ENCODE peak calls at places on chromosomes 7 and 10, in ten cellular contexts. O is heart left ventricle, B is stomach, L is vagina, R is tibial nerve, E is ovary, G is IMR-90, X is GM12878, Q is body of pancreas, C is esophagus squamous epithelium. U is an unnamed sample.

GRCh38 chr10:91700788-91701444 is 68.0 kb upstream of the PPP1R3C start:
- DNase-seq in G (peak; percentile 81), X (no peak), O (no peak), Q (no peak), B (no peak), E (no peak), R (no peak), L (no peak), C (no peak), U (no peak)

GRCh38 chr7:149261321-149261828 is 621 bp upstream of the ZNF783 start:
- DNase-seq in X (no peak), B (no peak), O (no peak), E (no peak), L (no peak), G (peak; percentile 52), Q (no peak), R (peak; percentile 13), C (no peak), U (no peak)

GRCh38 chr7:36303202-36304098 is 86.2 kb upstream of the ANLN start:
- DNase-seq in Q (peak; percentile 96), B (peak; percentile 78), R (peak; percentile 79), O (peak; percentile 88), C (no peak), L (no peak), E (peak; percentile 61), G (peak; percentile 95), X (no peak), U (peak; percentile 92)

GRCh38 chr7:156104501-156105336 is 292.5 kb upstream of the SHH start:
- DNase-seq in B (no peak), E (no peak), R (no peak), O (no peak), Q (no peak), L (no peak), X (no peak), G (no peak), C (no peak), U (no peak)

GRCh38 chr7:139811106-139811505 is 18.0 kb upstream of the TBXAS1 start:
- DNase-seq in C (no peak), O (no peak), R (no peak), L (no peak), X (no peak), B (no peak), E (no peak), G (peak; percentile 69), Q (no peak), U (no peak)

GRCh38 chr10:132709471-132709951 is 76.4 kb downstream of the NKX6-2 start:
- DNase-seq in C (no peak), O (peak; percentile 3), X (no peak), B (no peak), E (no peak), Q (peak; percentile 7), L (no peak), R (no peak), G (no peak), U (peak; percentile 49)

GRCh38 chr10:97412891-97413304 is 11.8 kb upstream of the RRP12 start:
- DNase-seq in X (no peak), L (peak; percentile 86), E (no peak), G (no peak), O (no peak), R (no peak), C (no peak), Q (no peak), B (no peak), U (no peak)

GRCh38 chr7:130758429-130759056 is 24.5 kb upstream of the KLF14 start:
- DNase-seq in G (peak; percentile 69), O (no peak), B (no peak), L (no peak), C (no peak), E (no peak), X (no peak), R (no peak), Q (no peak), U (no peak)

GRCh38 chr10:24952701-24953349 is 419 bp upstream of the PRTFDC1 start:
- DNase-seq in O (peak; percentile 52), Q (peak; percentile 40), G (peak; percentile 56), B (peak; percentile 45), E (peak; percentile 64), X (no peak), R (peak; percentile 35), C (no peak), L (no peak), U (peak; percentile 52)

GRCh38 chr7:158586499-158587191 is 978 bp downstream of the PTPRN2 start:
- DNase-seq in L (no peak), E (peak; percentile 21), R (no peak), C (no peak), G (no peak), O (no peak), Q (peak; percentile 22), B (peak; percentile 42), X (no peak), U (no peak)

GRCh38 chr7:151686826-151687225 is 167.1 kb upstream of the RHEB start:
- DNase-seq in O (no peak), X (no peak), E (no peak), Q (no peak), G (no peak), L (no peak), B (no peak), C (no peak), R (no peak), U (no peak)

GRCh38 chr10:8776926-8777625 is 722.6 kb downstream of the GATA3 start:
- DNase-seq in C (no peak), R (no peak), L (no peak), X (no peak), B (no peak), Q (no peak), O (no peak), G (no peak), E (no peak), U (no peak)

DNA sequence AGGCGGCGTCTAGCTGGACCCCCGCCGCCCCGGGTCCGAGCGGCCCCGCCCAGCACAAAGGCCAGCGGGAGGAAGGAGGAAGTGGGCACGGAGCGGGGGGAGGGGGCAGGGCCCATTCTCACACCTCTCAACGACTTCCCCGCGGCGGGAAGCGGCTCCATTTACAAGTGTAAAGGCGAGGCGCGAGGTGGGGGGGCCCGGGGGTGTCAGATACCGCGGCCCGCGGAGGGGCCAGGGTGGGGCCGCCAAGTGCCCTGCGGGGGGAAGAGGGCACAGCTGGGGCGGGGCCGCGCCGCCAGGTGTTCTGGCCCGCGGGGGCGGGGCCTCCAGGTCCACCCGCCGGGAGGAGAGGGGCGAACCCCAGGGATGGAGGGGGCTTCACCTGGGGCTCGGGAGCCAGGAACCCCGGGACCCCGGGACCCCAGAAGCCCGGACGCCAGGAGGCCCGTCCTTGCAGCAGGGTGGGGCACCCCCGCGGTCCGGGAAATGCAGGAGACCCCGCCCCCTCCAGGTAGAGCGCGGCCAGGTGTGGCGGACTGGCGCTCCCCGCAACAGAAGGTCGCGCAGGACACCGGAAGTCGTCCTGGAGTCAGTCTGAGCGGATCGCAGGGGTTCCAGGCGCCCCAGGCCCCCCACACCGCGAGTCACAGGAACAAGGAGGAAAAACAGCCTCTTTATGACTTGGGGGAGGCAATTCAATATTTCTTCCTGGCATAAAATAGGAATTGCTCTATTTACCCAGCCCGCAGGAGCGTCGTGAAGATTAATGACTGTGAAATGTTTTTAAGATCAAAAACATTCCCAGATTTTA is 8.3 kb downstream of the CTBP2 start:
- DNase-seq in Q (peak; percentile 66), O (no peak), L (no peak), B (peak; percentile 70), G (no peak), E (peak; percentile 47), R (no peak), X (no peak), C (no peak), U (no peak)
- TF ChIP-seq POLR2A in Q (peak; percentile 23), O (no peak), L (no peak), B (no peak), G (no peak), E (no peak), R (no peak), X (no peak), C (no peak), U (no peak)

DNA sequence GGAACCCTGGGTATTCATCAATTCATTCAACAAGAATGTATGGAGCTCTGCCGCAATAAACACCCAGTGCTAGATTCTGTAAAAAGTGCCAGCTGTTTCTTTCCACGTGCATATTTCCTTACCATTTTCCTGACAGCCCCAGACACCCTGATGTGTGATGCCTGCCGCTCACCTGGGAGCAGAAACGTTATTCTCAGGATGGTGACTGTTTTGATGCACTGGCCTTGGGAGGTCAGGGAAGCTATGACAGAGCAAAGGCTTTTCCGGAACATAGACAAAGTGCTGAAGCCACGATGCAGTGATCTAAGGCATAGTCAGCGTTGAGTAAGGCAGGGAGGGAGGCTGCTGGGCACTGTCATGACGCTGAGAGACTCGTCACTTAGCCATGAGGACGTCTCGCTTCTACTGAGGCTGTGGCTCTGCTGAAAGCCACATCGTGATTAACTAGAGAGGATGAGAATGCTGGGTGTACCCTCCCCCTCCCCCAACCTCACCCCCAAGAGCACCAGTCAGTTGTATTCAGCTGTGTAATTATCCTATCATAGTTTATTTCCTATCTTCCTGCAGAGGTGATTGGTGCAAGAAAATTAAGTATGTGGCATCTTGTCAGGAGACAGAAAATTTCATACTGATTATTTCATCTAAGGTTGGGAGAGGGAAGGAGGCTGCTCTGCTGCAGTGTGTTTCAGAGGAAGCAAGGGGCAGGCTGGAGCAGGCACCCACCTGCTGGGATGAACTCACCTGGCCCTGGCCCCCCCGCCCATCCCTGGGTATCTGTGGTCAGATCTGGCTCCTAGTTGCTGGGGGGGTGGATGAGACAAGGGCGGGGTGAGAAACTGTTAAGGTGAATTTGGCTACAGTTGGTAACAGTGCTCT is 48.8 kb upstream of the SMNDC1 start:
- DNase-seq in Q (no peak), X (no peak), O (no peak), E (no peak), G (peak; percentile 99), B (no peak), C (no peak), R (no peak), L (no peak), U (no peak)
- H3K4me1 ChIP-seq in Q (peaks cover 4% of the 10 kb centered on the region), X (peaks cover 46% of the 10 kb centered on the region), O (peaks cover 5% of the 10 kb centered on the region), E (peaks cover 3% of the 10 kb centered on the region), G (peaks cover 30% of the 10 kb centered on the region), B (peaks cover 22% of the 10 kb centered on the region), C (peaks cover 12% of the 10 kb centered on the region), R (peaks cover 12% of the 10 kb centered on the region), L (peaks cover 32% of the 10 kb centered on the region), U (no peaks in the 10 kb centered on the region)

DNA sequence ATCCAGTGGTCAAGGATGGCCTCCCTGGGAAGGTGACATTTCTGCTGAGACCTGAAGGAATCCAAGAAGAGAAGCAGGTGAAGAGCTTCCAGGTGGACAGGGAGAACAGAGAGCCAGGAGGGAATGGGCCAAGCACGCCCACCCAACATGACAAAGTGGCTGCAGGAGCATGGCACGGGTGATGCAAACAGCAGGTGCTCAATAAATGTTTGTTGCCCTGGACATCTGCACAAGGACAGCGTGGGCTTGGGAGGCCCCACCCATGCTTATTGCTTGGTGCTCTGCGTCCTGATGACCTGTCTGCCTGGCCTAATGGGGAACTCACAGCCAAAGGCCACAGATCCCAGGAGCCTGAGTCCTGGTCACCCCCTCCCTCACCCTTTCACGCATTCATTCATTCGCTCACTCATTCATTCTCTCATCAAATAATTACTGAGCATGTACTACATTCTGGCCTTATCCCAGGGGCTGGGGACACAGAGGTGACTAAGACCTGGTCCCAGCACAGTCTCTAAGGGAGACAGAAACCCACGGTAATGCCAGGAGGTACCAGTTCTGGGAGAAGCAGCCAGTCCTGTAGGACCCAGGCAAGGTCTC is 13.1 kb downstream of the RHBDD2 start:
- DNase-seq in O (no peak), C (no peak), X (no peak), R (no peak), G (no peak), L (no peak), E (no peak), Q (no peak), B (no peak), U (no peak)
- TF ChIP-seq POLR2A in O (no peak), C (no peak), X (no peak), R (no peak), G (no peak), L (no peak), E (no peak), Q (no peak), B (no peak), U (no peak)

GRCh38 chr10:103850572-103850895 is 4.8 kb downstream of the SH3PXD2A start:
- DNase-seq in X (no peak), C (no peak), B (no peak), L (no peak), R (no peak), E (no peak), O (no peak), Q (no peak), G (no peak), U (no peak)
- H3K4me1 ChIP-seq in X (no peaks in the 10 kb centered on the region), C (peaks cover 33% of the 10 kb centered on the region), B (peaks cover 74% of the 10 kb centered on the region), L (peaks cover 89% of the 10 kb centered on the region), R (peaks cover 54% of the 10 kb centered on the region), E (peaks cover 27% of the 10 kb centered on the region), O (peaks cover 60% of the 10 kb centered on the region), Q (peaks cover 57% of the 10 kb centered on the region), G (peaks cover 32% of the 10 kb centered on the region), U (peaks cover 15% of the 10 kb centered on the region)